ENCODE peak calls at places on chromosomes 13 and 19, in eight cellular contexts. V, Q, E, D, W, Y, A and O are unnamed samples.
A peak's percentile ranks its signal among the peaks of the same experiment; 100 is the strongest.

GRCh38 chr19:29596885-29597525 is 9.1 kb upstream of the POP4 start:
- DNase-seq in V (no peak), Q (no peak), E (peak; percentile 53), D (peak; percentile 42), W (no peak), Y (peak; percentile 28), A (no peak), O (no peak)

GRCh38 chr13:30722361-30722760 is 13.0 kb upstream of the ALOX5AP start:
- DNase-seq in V (no peak), Q (no peak), E (peak; percentile 64), D (no peak), W (no peak), Y (no peak), A (no peak), O (no peak)

GRCh38 chr19:53892301-53892980 is 10.4 kb downstream of the PRKCG start:
- DNase-seq in V (no peak), Q (no peak), E (no peak), D (no peak), W (no peak), Y (no peak), A (no peak), O (no peak)

GRCh38 chr13:30132623-30133553 is 174.5 kb downstream of the KATNAL1 start:
- DNase-seq in V (peak; percentile 96), Q (peak; percentile 80), E (peak; percentile 96), D (peak; percentile 98), W (peak; percentile 97), Y (peak; percentile 88), A (peak; percentile 97), O (peak; percentile 96)

GRCh38 chr13:52348983-52349780 is 56.8 kb downstream of the THSD1 start:
- DNase-seq in V (no peak), Q (no peak), E (peak; percentile 85), D (no peak), W (no peak), Y (no peak), A (no peak), O (no peak)

GRCh38 chr19:495440-496332 is 600 bp upstream of the MADCAM1 start:
- DNase-seq in V (peak; percentile 59), Q (no peak), E (peak; percentile 65), D (no peak), W (peak; percentile 58), Y (peak; percentile 47), A (peak; percentile 67), O (peak; percentile 55)

GRCh38 chr13:113489549-113490495 is 689 bp downstream of the DCUN1D2 start:
- DNase-seq in V (no peak), Q (no peak), E (peak; percentile 73), D (no peak), W (peak; percentile 42), Y (peak; percentile 58), A (no peak), O (no peak)

GRCh38 chr19:7868671-7869452 is 5.3 kb downstream of the PRR36 start:
- DNase-seq in V (peak; percentile 64), Q (no peak), E (peak; percentile 85), D (peak; percentile 77), W (no peak), Y (peak; percentile 75), A (peak; percentile 86), O (peak; percentile 86)

GRCh38 chr13:67117010-67117550 is 113.1 kb downstream of the PCDH9 start:
- DNase-seq in V (no peak), Q (no peak), E (no peak), D (no peak), W (no peak), Y (no peak), A (no peak), O (no peak)

GRCh38 chr19:9869008-9869617 is 34.0 kb downstream of the PIN1 start:
- DNase-seq in V (no peak), Q (no peak), E (peak; percentile 18), D (no peak), W (no peak), Y (no peak), A (no peak), O (no peak)

GRCh38 chr13:51178456-51179074 is 43.6 kb upstream of the FAM124A start:
- DNase-seq in V (no peak), Q (no peak), E (no peak), D (no peak), W (no peak), Y (no peak), A (no peak), O (no peak)

GRCh38 chr13:59111711-59112110 is 1052.0 kb downstream of the DIAPH3 start:
- DNase-seq in V (no peak), Q (no peak), E (peak; percentile 46), D (no peak), W (no peak), Y (no peak), A (no peak), O (no peak)

GRCh38 chr19:10568444-10568825 is 344 bp downstream of the CDKN2D start:
- DNase-seq in V (no peak), Q (no peak), E (peak; percentile 57), D (no peak), W (no peak), Y (no peak), A (no peak), O (no peak)

GRCh38 chr19:21571316-21571715 is 65.9 kb downstream of the ZNF429 start:
- DNase-seq in V (no peak), Q (no peak), E (no peak), D (no peak), W (no peak), Y (no peak), A (no peak), O (no peak)

GRCh38 chr13:93249259-93249917 is 22.8 kb downstream of the GPC6 start:
- DNase-seq in V (no peak), Q (no peak), E (peak; percentile 90), D (no peak), W (no peak), Y (no peak), A (no peak), O (no peak)

DNA sequence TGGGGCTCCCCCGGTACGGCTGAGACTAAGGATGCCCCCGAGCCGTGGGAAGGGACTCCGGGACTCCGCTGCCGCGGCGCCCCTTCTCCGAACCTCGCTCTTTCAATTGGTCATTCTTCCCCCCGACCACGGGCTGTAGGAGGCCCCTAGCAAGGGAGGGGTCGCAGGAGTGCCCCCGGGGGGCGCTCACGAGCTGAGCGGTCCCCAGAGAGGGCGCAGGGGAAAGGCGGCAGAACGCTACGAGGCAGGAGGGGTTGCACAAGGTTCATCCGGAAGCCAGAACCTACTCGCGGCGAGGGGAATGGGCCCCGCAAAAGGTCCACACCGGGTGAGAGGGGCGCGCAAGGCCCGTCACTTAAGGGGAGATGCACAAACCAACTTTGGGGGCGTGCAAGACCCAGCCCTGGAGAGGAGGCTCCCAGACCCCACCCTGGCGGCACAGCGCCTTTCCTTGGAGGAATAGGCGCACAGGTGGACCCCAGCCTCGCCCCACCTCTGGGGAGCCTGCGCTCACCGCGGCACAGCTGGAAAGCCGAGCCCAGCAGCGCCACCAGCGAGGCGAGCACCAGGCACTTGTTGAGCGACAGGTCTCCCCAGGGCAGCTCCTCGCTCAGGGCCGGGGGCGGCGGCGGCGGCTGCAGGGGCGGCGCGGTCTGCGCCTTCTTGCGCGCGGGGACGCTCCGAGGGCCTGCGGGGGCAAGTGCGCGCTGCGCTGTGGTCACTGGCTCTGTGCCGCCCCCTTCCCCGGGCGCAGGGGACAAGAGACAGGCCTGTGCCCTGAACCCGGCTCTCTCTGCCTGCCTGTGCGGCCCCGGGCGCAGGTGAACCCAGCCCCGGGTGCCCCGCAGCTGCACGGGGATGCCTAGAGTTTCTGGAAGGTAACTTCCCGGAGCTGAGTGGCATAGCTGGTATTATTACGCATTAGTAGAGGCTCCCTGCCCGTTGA is 2.8 kb downstream of the JSRP1 start:
- DNase-seq in V (no peak), Q (no peak), E (no peak), D (no peak), W (peak; percentile 15), Y (no peak), A (no peak), O (no peak)
- TF ChIP-seq CTCF in V (peak; percentile 41), Q (peak; percentile 16), E (no peak), D (no peak), W (peak; percentile 10), Y (peak; percentile 52), A (peak; percentile 32), O (peak; percentile 33)

GRCh38 chr13:27556109-27556508 is 64.2 kb downstream of the LNX2 start:
- DNase-seq in V (no peak), Q (peak; percentile 15), E (peak; percentile 90), D (peak; percentile 67), W (no peak), Y (no peak), A (no peak), O (no peak)
- TF ChIP-seq CTCF in V (no peak), Q (peak; percentile 17), E (no peak), D (no peak), W (no peak), Y (no peak), A (no peak), O (no peak)

GRCh38 chr19:19600793-19601346 is 17.6 kb downstream of the PBX4 start:
- DNase-seq in V (no peak), Q (no peak), E (no peak), D (no peak), W (no peak), Y (no peak), A (no peak), O (no peak)

GRCh38 chr19:19599190-19599535 is 19.3 kb downstream of the PBX4 start:
- DNase-seq in V (no peak), Q (no peak), E (no peak), D (no peak), W (no peak), Y (no peak), A (no peak), O (no peak)

GRCh38 chr19:19606021-19606420 is 12.5 kb downstream of the PBX4 start:
- DNase-seq in V (no peak), Q (no peak), E (no peak), D (no peak), W (no peak), Y (no peak), A (peak; percentile 79), O (no peak)

GRCh38 chr19:19602713-19603320 is 15.7 kb downstream of the PBX4 start:
- DNase-seq in V (no peak), Q (no peak), E (no peak), D (no peak), W (no peak), Y (no peak), A (no peak), O (no peak)

GRCh38 chr19:19602136-19602712 is 16.3 kb downstream of the PBX4 start:
- DNase-seq in V (no peak), Q (no peak), E (no peak), D (no peak), W (no peak), Y (no peak), A (no peak), O (no peak)
- TF ChIP-seq CTCF in V (no peak), Q (no peak), E (no peak), D (no peak), W (no peak), Y (no peak), A (no peak), O (no peak)

GRCh38 chr13:33285420-33286124 is at the start of gene STARD13:
- DNase-seq in V (peak; percentile 74), Q (peak; percentile 96), E (peak; percentile 99), D (peak; percentile 98), W (peak; percentile 87), Y (no peak), A (peak; percentile 89), O (no peak)
- TF ChIP-seq CTCF in V (peak; percentile 41), Q (peak; percentile 56), E (peak; percentile 39), D (peak; percentile 52), W (peak; percentile 43), Y (no peak), A (no peak), O (no peak)